ENCODE peak calls at places on chromosomes 5 and 9, in four cellular contexts. One of them, this sample, is unnamed.

GRCh38 chr5:30438785-30439184 is 754.7 kb upstream of the CDH6 start:
- DNase-seq in H1: no peak
- DNase-seq in SK-N-SH: no peak
- DNase-seq in K562: no peak
- DNase-seq in this sample: no peak

GRCh38 chr9:22039258-22039657 is 30.2 kb upstream of the CDKN2B start:
- DNase-seq in K562: no peak
- DNase-seq in H1: no peak
- DNase-seq in SK-N-SH: no peak
- DNase-seq in this sample: no peak

GRCh38 chr9:120583958-120584369 is 4.0 kb upstream of the CDK5RAP2 start:
- DNase-seq in SK-N-SH: peak
- DNase-seq in H1: no peak
- DNase-seq in K562: peak
- DNase-seq in this sample: no peak

GRCh38 chr9:19149230-19149629 is 21.9 kb upstream of the PLIN2 start:
- DNase-seq in H1: no peak
- DNase-seq in K562: no peak
- DNase-seq in SK-N-SH: no peak
- DNase-seq in this sample: no peak

GRCh38 chr9:27162045-27162444 is 53.0 kb downstream of the TEK start:
- DNase-seq in K562: no peak
- DNase-seq in H1: no peak
- DNase-seq in SK-N-SH: no peak
- DNase-seq in this sample: no peak

GRCh38 chr9:35813434-35814105 is 1.3 kb downstream of the HINT2 start:
- DNase-seq in H1: no peak
- DNase-seq in SK-N-SH: peak
- DNase-seq in K562: peak
- DNase-seq in this sample: peak

GRCh38 chr5:118968925-118969375 is 19.4 kb downstream of the DTWD2 start:
- DNase-seq in H1: no peak
- DNase-seq in K562: no peak
- DNase-seq in SK-N-SH: no peak
- DNase-seq in this sample: no peak

GRCh38 chr9:93086445-93087224 is 9.4 kb upstream of the CARD19 start:
- DNase-seq in K562: no peak
- DNase-seq in SK-N-SH: no peak
- DNase-seq in H1: no peak
- DNase-seq in this sample: no peak

GRCh38 chr5:158739941-158740340 is 359.8 kb downstream of the EBF1 start:
- DNase-seq in SK-N-SH: no peak
- DNase-seq in H1: no peak
- DNase-seq in K562: no peak
- DNase-seq in this sample: peak

GRCh38 chr5:58056546-58056945 is 403.3 kb downstream of the PLK2 start:
- DNase-seq in K562: no peak
- DNase-seq in SK-N-SH: no peak
- DNase-seq in H1: no peak
- DNase-seq in this sample: no peak

GRCh38 chr5:86880344-86880743 is 262.6 kb downstream of the COX7C start:
- DNase-seq in SK-N-SH: no peak
- DNase-seq in H1: no peak
- DNase-seq in K562: no peak
- DNase-seq in this sample: no peak

GRCh38 chr5:527646-528591 is 3.7 kb upstream of the SLC9A3 start:
- DNase-seq in H1: no peak
- DNase-seq in K562: no peak
- DNase-seq in SK-N-SH: peak
- DNase-seq in this sample: no peak

GRCh38 chr9:121445986-121446385 is 53.7 kb downstream of the GGTA1 start:
- DNase-seq in K562: no peak
- DNase-seq in SK-N-SH: no peak
- DNase-seq in H1: no peak
- DNase-seq in this sample: peak

GRCh38 chr5:35120745-35121144 is 73.0 kb upstream of the AGXT2 start:
- DNase-seq in SK-N-SH: no peak
- DNase-seq in H1: no peak
- DNase-seq in K562: no peak
- DNase-seq in this sample: no peak

GRCh38 chr9:134063876-134064450 is 3.9 kb downstream of the BRD3 start:
- DNase-seq in SK-N-SH: no peak
- DNase-seq in K562: no peak
- DNase-seq in H1: peak
- DNase-seq in this sample: no peak

GRCh38 chr5:67283275-67283987 is 86.8 kb upstream of the CD180 start:
- DNase-seq in H1: no peak
- DNase-seq in K562: no peak
- DNase-seq in SK-N-SH: no peak
- DNase-seq in this sample: no peak

GRCh38 chr9:129676970-129677369 is 11.5 kb downstream of the PRRX2 start:
- DNase-seq in K562: no peak
- DNase-seq in SK-N-SH: peak
- DNase-seq in H1: peak
- DNase-seq in this sample: no peak

GRCh38 chr5:85538362-85538761 is 1079.4 kb upstream of the COX7C start:
- DNase-seq in H1: no peak
- DNase-seq in SK-N-SH: no peak
- DNase-seq in K562: no peak
- DNase-seq in this sample: no peak
- TF ChIP-seq TEAD4 in H1: no peak
- TF ChIP-seq TEAD4 in SK-N-SH: no peak
- TF ChIP-seq TEAD4 in K562: no peak
- TF ChIP-seq TEAD4 in this sample: no peak

GRCh38 chr9:2230362-2230761 is 215.2 kb downstream of the SMARCA2 start:
- DNase-seq in SK-N-SH: no peak
- DNase-seq in K562: no peak
- DNase-seq in H1: no peak
- DNase-seq in this sample: no peak
- TF ChIP-seq TEAD4 in SK-N-SH: no peak
- TF ChIP-seq TEAD4 in K562: no peak
- TF ChIP-seq TEAD4 in H1: no peak
- TF ChIP-seq TEAD4 in this sample: no peak

GRCh38 chr9:124024107-124024506 is 12.5 kb downstream of the LHX2 start:
- DNase-seq in H1: no peak
- DNase-seq in SK-N-SH: no peak
- DNase-seq in K562: no peak
- DNase-seq in this sample: no peak

GRCh38 chr9:124019771-124020519 is 8.4 kb downstream of the LHX2 start:
- DNase-seq in K562: no peak
- DNase-seq in H1: peak
- DNase-seq in SK-N-SH: no peak
- DNase-seq in this sample: no peak

GRCh38 chr9:124021385-124021769 is 9.8 kb downstream of the LHX2 start:
- DNase-seq in H1: no peak
- DNase-seq in SK-N-SH: no peak
- DNase-seq in K562: no peak
- DNase-seq in this sample: no peak

GRCh38 chr9:124020520-124021384 is 9.2 kb downstream of the LHX2 start:
- DNase-seq in K562: no peak
- DNase-seq in SK-N-SH: no peak
- DNase-seq in H1: peak
- DNase-seq in this sample: peak

GRCh38 chr9:124022201-124023121 is 10.9 kb downstream of the LHX2 start:
- DNase-seq in K562: peak
- DNase-seq in SK-N-SH: peak
- DNase-seq in H1: peak
- DNase-seq in this sample: peak
- TF ChIP-seq TEAD4 in K562: no peak
- TF ChIP-seq TEAD4 in SK-N-SH: no peak
- TF ChIP-seq TEAD4 in H1: no peak
- TF ChIP-seq TEAD4 in this sample: no peak

GRCh38 chr9:16039988-16040761 is 487.3 kb downstream of the CCDC171 start:
- DNase-seq in H1: peak
- DNase-seq in K562: no peak
- DNase-seq in SK-N-SH: peak
- DNase-seq in this sample: peak
- TF ChIP-seq TEAD4 in H1: peak
- TF ChIP-seq TEAD4 in K562: no peak
- TF ChIP-seq TEAD4 in SK-N-SH: no peak
- TF ChIP-seq TEAD4 in this sample: no peak

GRCh38 chr9:127586537-127586936 is 25.5 kb upstream of the STXBP1 start:
- DNase-seq in SK-N-SH: peak
- DNase-seq in K562: peak
- DNase-seq in H1: peak
- DNase-seq in this sample: peak
- TF ChIP-seq TEAD4 in SK-N-SH: no peak
- TF ChIP-seq TEAD4 in K562: no peak
- TF ChIP-seq TEAD4 in H1: peak
- TF ChIP-seq TEAD4 in this sample: no peak

GRCh38 chr9:131117762-131118145 is 7.6 kb upstream of the NUP214 start:
- DNase-seq in SK-N-SH: no peak
- DNase-seq in H1: no peak
- DNase-seq in K562: peak
- DNase-seq in this sample: no peak

GRCh38 chr9:131120620-131121228 is 4.7 kb upstream of the NUP214 start:
- DNase-seq in SK-N-SH: no peak
- DNase-seq in K562: peak
- DNase-seq in H1: no peak
- DNase-seq in this sample: no peak

GRCh38 chr9:131119600-131119999 is 5.8 kb upstream of the NUP214 start:
- DNase-seq in K562: peak
- DNase-seq in SK-N-SH: no peak
- DNase-seq in H1: no peak
- DNase-seq in this sample: no peak

GRCh38 chr9:131122158-131122557 is 3.2 kb upstream of the NUP214 start:
- DNase-seq in H1: no peak
- DNase-seq in SK-N-SH: no peak
- DNase-seq in K562: no peak
- DNase-seq in this sample: no peak

GRCh38 chr9:131121346-131121745 is 4.0 kb upstream of the NUP214 start:
- DNase-seq in SK-N-SH: no peak
- DNase-seq in K562: no peak
- DNase-seq in H1: no peak
- DNase-seq in this sample: no peak
- TF ChIP-seq TEAD4 in SK-N-SH: no peak
- TF ChIP-seq TEAD4 in K562: no peak
- TF ChIP-seq TEAD4 in H1: no peak
- TF ChIP-seq TEAD4 in this sample: no peak

DNA sequence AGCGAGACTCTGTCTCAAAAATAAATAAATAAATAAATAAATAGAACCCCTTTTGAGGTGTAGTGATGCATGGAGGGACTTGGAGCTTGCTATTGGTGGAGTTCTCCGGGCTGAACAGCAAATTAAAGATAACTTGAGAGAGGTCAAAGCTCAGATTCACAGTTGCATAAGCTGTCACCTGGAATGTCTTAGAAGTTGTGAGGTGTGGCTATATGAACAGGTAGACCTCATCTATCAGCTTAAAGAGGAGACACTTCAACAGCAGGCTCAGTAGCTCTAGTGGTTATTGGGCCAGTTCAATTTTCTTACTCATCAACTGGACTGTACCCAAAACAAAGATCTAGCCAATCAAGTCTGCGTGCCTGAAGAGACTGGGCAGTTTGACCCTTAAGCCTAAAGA is 11.7 kb upstream of the STING1 start:
- DNase-seq in K562: no peak
- DNase-seq in H1: no peak
- DNase-seq in SK-N-SH: no peak
- DNase-seq in this sample: no peak
- TF ChIP-seq TEAD4 in K562: no peak
- TF ChIP-seq TEAD4 in H1: no peak
- TF ChIP-seq TEAD4 in SK-N-SH: no peak
- TF ChIP-seq TEAD4 in this sample: no peak

GRCh38 chr5:174344335-174344734 is 298.8 kb downstream of the NSG2 start:
- DNase-seq in K562: no peak
- DNase-seq in H1: no peak
- DNase-seq in SK-N-SH: no peak
- DNase-seq in this sample: no peak
- TF ChIP-seq TEAD4 in K562: no peak
- TF ChIP-seq TEAD4 in H1: no peak
- TF ChIP-seq TEAD4 in SK-N-SH: no peak
- TF ChIP-seq TEAD4 in this sample: no peak

GRCh38 chr5:110839004-110839403 is 100.2 kb downstream of the SLC25A46 start:
- DNase-seq in SK-N-SH: no peak
- DNase-seq in H1: no peak
- DNase-seq in K562: no peak
- DNase-seq in this sample: no peak
- TF ChIP-seq TEAD4 in SK-N-SH: no peak
- TF ChIP-seq TEAD4 in H1: no peak
- TF ChIP-seq TEAD4 in K562: no peak
- TF ChIP-seq TEAD4 in this sample: no peak